ENCODE peak calls at places on chromosomes 11 and 22, in five cellular contexts. One of them, this sample, is unnamed. For H3K27me3, the result is how much of the 10 kb centered on the place peaks cover.

GRCh38 chr11:112962854-112963367 is 1.7 kb downstream of the NCAM1 start:
- DNase-seq in mesenchymal stem cell: peak
- DNase-seq in gastrocnemius medialis: peak
- DNase-seq in left ventricle myocardium inferior: peak
- DNase-seq in CD4-positive, alpha-beta T cell: no peak
- DNase-seq in this sample: no peak

GRCh38 chr22:31556627-31557203 is 60.4 kb downstream of the SFI1 start:
- DNase-seq in CD4-positive, alpha-beta T cell: no peak
- DNase-seq in left ventricle myocardium inferior: no peak
- DNase-seq in mesenchymal stem cell: peak
- DNase-seq in gastrocnemius medialis: no peak
- DNase-seq in this sample: no peak

GRCh38 chr22:19523240-19524169 is 705 bp downstream of the CLDN5 start:
- DNase-seq in mesenchymal stem cell: peak
- DNase-seq in CD4-positive, alpha-beta T cell: no peak
- DNase-seq in left ventricle myocardium inferior: no peak
- DNase-seq in gastrocnemius medialis: no peak
- DNase-seq in this sample: no peak

GRCh38 chr11:75916882-75917281 is 101.9 kb downstream of the UVRAG start:
- DNase-seq in mesenchymal stem cell: no peak
- DNase-seq in CD4-positive, alpha-beta T cell: no peak
- DNase-seq in left ventricle myocardium inferior: no peak
- DNase-seq in gastrocnemius medialis: no peak
- DNase-seq in this sample: no peak

GRCh38 chr11:130806746-130807145 is 109.5 kb downstream of the SNX19 start:
- DNase-seq in mesenchymal stem cell: no peak
- DNase-seq in left ventricle myocardium inferior: no peak
- DNase-seq in CD4-positive, alpha-beta T cell: no peak
- DNase-seq in gastrocnemius medialis: no peak
- DNase-seq in this sample: no peak

GRCh38 chr22:25368271-25368670 is 148.8 kb downstream of the CRYBB2 start:
- DNase-seq in left ventricle myocardium inferior: no peak
- DNase-seq in mesenchymal stem cell: peak
- DNase-seq in CD4-positive, alpha-beta T cell: no peak
- DNase-seq in gastrocnemius medialis: no peak
- DNase-seq in this sample: no peak

GRCh38 chr11:92657226-92657625 is 312.2 kb upstream of the MTNR1B start:
- DNase-seq in left ventricle myocardium inferior: no peak
- DNase-seq in CD4-positive, alpha-beta T cell: no peak
- DNase-seq in mesenchymal stem cell: no peak
- DNase-seq in gastrocnemius medialis: no peak
- DNase-seq in this sample: no peak

GRCh38 chr22:24433868-24434471 is 6.6 kb downstream of the ADORA2A start:
- DNase-seq in left ventricle myocardium inferior: no peak
- DNase-seq in mesenchymal stem cell: peak
- DNase-seq in CD4-positive, alpha-beta T cell: no peak
- DNase-seq in gastrocnemius medialis: peak
- DNase-seq in this sample: no peak

GRCh38 chr11:36492724-36493304 is 17.3 kb downstream of the TRAF6 start:
- DNase-seq in left ventricle myocardium inferior: no peak
- DNase-seq in CD4-positive, alpha-beta T cell: peak
- DNase-seq in mesenchymal stem cell: peak
- DNase-seq in gastrocnemius medialis: no peak
- DNase-seq in this sample: no peak

GRCh38 chr22:42268852-42269406 is 1.5 kb downstream of the TCF20 start:
- DNase-seq in gastrocnemius medialis: no peak
- DNase-seq in mesenchymal stem cell: no peak
- DNase-seq in CD4-positive, alpha-beta T cell: no peak
- DNase-seq in left ventricle myocardium inferior: no peak
- DNase-seq in this sample: no peak

GRCh38 chr11:126387856-126388255 is 32.4 kb downstream of the ST3GAL4 start:
- DNase-seq in CD4-positive, alpha-beta T cell: no peak
- DNase-seq in mesenchymal stem cell: no peak
- DNase-seq in left ventricle myocardium inferior: no peak
- DNase-seq in gastrocnemius medialis: no peak
- DNase-seq in this sample: no peak

GRCh38 chr22:17807571-17808410 is 33.5 kb upstream of the BID start:
- DNase-seq in CD4-positive, alpha-beta T cell: no peak
- DNase-seq in gastrocnemius medialis: peak
- DNase-seq in mesenchymal stem cell: peak
- DNase-seq in left ventricle myocardium inferior: peak
- DNase-seq in this sample: no peak

GRCh38 chr11:2310073-2310785 is 8.4 kb downstream of the TSPAN32 start:
- DNase-seq in mesenchymal stem cell: no peak
- DNase-seq in CD4-positive, alpha-beta T cell: no peak
- DNase-seq in left ventricle myocardium inferior: no peak
- DNase-seq in gastrocnemius medialis: no peak
- DNase-seq in this sample: no peak

GRCh38 chr11:15471028-15471708 is 356.4 kb downstream of the INSC start:
- DNase-seq in mesenchymal stem cell: no peak
- DNase-seq in gastrocnemius medialis: no peak
- DNase-seq in CD4-positive, alpha-beta T cell: no peak
- DNase-seq in left ventricle myocardium inferior: no peak
- DNase-seq in this sample: no peak

GRCh38 chr11:1218788-1219445 is 3.9 kb upstream of the MUC5B start:
- DNase-seq in CD4-positive, alpha-beta T cell: no peak
- DNase-seq in mesenchymal stem cell: no peak
- DNase-seq in gastrocnemius medialis: no peak
- DNase-seq in left ventricle myocardium inferior: no peak
- DNase-seq in this sample: no peak

GRCh38 chr11:72831521-72832300 is 17.5 kb downstream of the ATG16L2 start:
- DNase-seq in CD4-positive, alpha-beta T cell: peak
- DNase-seq in gastrocnemius medialis: peak
- DNase-seq in left ventricle myocardium inferior: peak
- DNase-seq in mesenchymal stem cell: peak
- DNase-seq in this sample: peak

GRCh38 chr11:2565447-2566222 is 120.8 kb downstream of the KCNQ1 start:
- DNase-seq in CD4-positive, alpha-beta T cell: no peak
- DNase-seq in left ventricle myocardium inferior: peak
- DNase-seq in mesenchymal stem cell: no peak
- DNase-seq in gastrocnemius medialis: no peak
- DNase-seq in this sample: no peak

GRCh38 chr11:8488395-8488794 is 105.6 kb downstream of the STK33 start:
- DNase-seq in CD4-positive, alpha-beta T cell: no peak
- DNase-seq in gastrocnemius medialis: no peak
- DNase-seq in left ventricle myocardium inferior: no peak
- DNase-seq in mesenchymal stem cell: no peak
- DNase-seq in this sample: no peak

GRCh38 chr11:1401656-1402221 is 12.0 kb downstream of the BRSK2 start:
- DNase-seq in gastrocnemius medialis: no peak
- DNase-seq in mesenchymal stem cell: peak
- DNase-seq in CD4-positive, alpha-beta T cell: peak
- DNase-seq in left ventricle myocardium inferior: peak
- DNase-seq in this sample: no peak

GRCh38 chr11:58928691-58929090 is 10.6 kb upstream of the GLYATL1 start:
- DNase-seq in CD4-positive, alpha-beta T cell: no peak
- DNase-seq in mesenchymal stem cell: no peak
- DNase-seq in left ventricle myocardium inferior: no peak
- DNase-seq in gastrocnemius medialis: no peak
- DNase-seq in this sample: no peak

GRCh38 chr22:23280356-23281052 is 100.2 kb downstream of the BCR start:
- DNase-seq in left ventricle myocardium inferior: no peak
- DNase-seq in CD4-positive, alpha-beta T cell: no peak
- DNase-seq in mesenchymal stem cell: no peak
- DNase-seq in gastrocnemius medialis: no peak
- DNase-seq in this sample: no peak

GRCh38 chr22:47022075-47022473 is 259.6 kb downstream of the TBC1D22A start:
- DNase-seq in mesenchymal stem cell: no peak
- DNase-seq in CD4-positive, alpha-beta T cell: no peak
- DNase-seq in gastrocnemius medialis: no peak
- DNase-seq in left ventricle myocardium inferior: no peak
- DNase-seq in this sample: peak

GRCh38 chr11:63813563-63814382 is 517 bp downstream of the SPINDOC start:
- DNase-seq in gastrocnemius medialis: no peak
- DNase-seq in mesenchymal stem cell: peak
- DNase-seq in CD4-positive, alpha-beta T cell: peak
- DNase-seq in left ventricle myocardium inferior: peak
- DNase-seq in this sample: peak

GRCh38 chr11:67044496-67044895 is 12.2 kb upstream of the RHOD start:
- DNase-seq in gastrocnemius medialis: no peak
- DNase-seq in left ventricle myocardium inferior: no peak
- DNase-seq in mesenchymal stem cell: no peak
- DNase-seq in CD4-positive, alpha-beta T cell: no peak
- DNase-seq in this sample: no peak

GRCh38 chr22:40541300-40541699 is 95.2 kb downstream of the MRTFA start:
- DNase-seq in CD4-positive, alpha-beta T cell: no peak
- DNase-seq in gastrocnemius medialis: no peak
- DNase-seq in left ventricle myocardium inferior: no peak
- DNase-seq in mesenchymal stem cell: no peak
- DNase-seq in this sample: no peak

GRCh38 chr11:665707-666281 is 28.7 kb downstream of the DRD4 start:
- DNase-seq in gastrocnemius medialis: peak
- DNase-seq in left ventricle myocardium inferior: no peak
- DNase-seq in mesenchymal stem cell: peak
- DNase-seq in CD4-positive, alpha-beta T cell: no peak
- DNase-seq in this sample: no peak

GRCh38 chr11:118928870-118929495 is 3.3 kb upstream of the BCL9L start:
- DNase-seq in left ventricle myocardium inferior: peak
- DNase-seq in CD4-positive, alpha-beta T cell: no peak
- DNase-seq in gastrocnemius medialis: peak
- DNase-seq in mesenchymal stem cell: peak
- DNase-seq in this sample: no peak

GRCh38 chr22:17918840-17919239 is 105.5 kb downstream of the MICAL3 start:
- DNase-seq in mesenchymal stem cell: peak
- DNase-seq in gastrocnemius medialis: no peak
- DNase-seq in left ventricle myocardium inferior: no peak
- DNase-seq in CD4-positive, alpha-beta T cell: no peak
- DNase-seq in this sample: no peak

GRCh38 chr22:45692549-45692948 is 20.9 kb downstream of the ATXN10 start:
- DNase-seq in gastrocnemius medialis: no peak
- DNase-seq in CD4-positive, alpha-beta T cell: no peak
- DNase-seq in left ventricle myocardium inferior: no peak
- DNase-seq in mesenchymal stem cell: peak
- DNase-seq in this sample: no peak

GRCh38 chr11:114147389-114148382 is 88.2 kb downstream of the ZBTB16 start:
- DNase-seq in left ventricle myocardium inferior: no peak
- DNase-seq in mesenchymal stem cell: peak
- DNase-seq in CD4-positive, alpha-beta T cell: no peak
- DNase-seq in gastrocnemius medialis: peak
- DNase-seq in this sample: no peak

GRCh38 chr11:278001-278951 is at the start of gene NLRP6:
- DNase-seq in left ventricle myocardium inferior: no peak
- DNase-seq in CD4-positive, alpha-beta T cell: no peak
- DNase-seq in gastrocnemius medialis: no peak
- DNase-seq in mesenchymal stem cell: no peak
- DNase-seq in this sample: no peak

GRCh38 chr11:69867076-69868002 is 48.1 kb upstream of the FGF3 start:
- DNase-seq in gastrocnemius medialis: no peak
- DNase-seq in CD4-positive, alpha-beta T cell: no peak
- DNase-seq in left ventricle myocardium inferior: no peak
- DNase-seq in mesenchymal stem cell: no peak
- DNase-seq in this sample: no peak
- H3K27me3 ChIP-seq in gastrocnemius medialis: under half
- H3K27me3 ChIP-seq in CD4-positive, alpha-beta T cell: under half
- H3K27me3 ChIP-seq in left ventricle myocardium inferior: half or more
- H3K27me3 ChIP-seq in mesenchymal stem cell: half or more
- H3K27me3 ChIP-seq in this sample: half or more

GRCh38 chr11:120794748-120795147 is 229.2 kb upstream of the TBCEL start:
- DNase-seq in gastrocnemius medialis: no peak
- DNase-seq in mesenchymal stem cell: no peak
- DNase-seq in left ventricle myocardium inferior: no peak
- DNase-seq in CD4-positive, alpha-beta T cell: no peak
- DNase-seq in this sample: no peak

GRCh38 chr11:120793150-120793549 is 230.8 kb upstream of the TBCEL start:
- DNase-seq in gastrocnemius medialis: no peak
- DNase-seq in mesenchymal stem cell: no peak
- DNase-seq in left ventricle myocardium inferior: no peak
- DNase-seq in CD4-positive, alpha-beta T cell: no peak
- DNase-seq in this sample: no peak

GRCh38 chr11:120789391-120789790 is 234.5 kb upstream of the TBCEL start:
- DNase-seq in gastrocnemius medialis: no peak
- DNase-seq in mesenchymal stem cell: no peak
- DNase-seq in left ventricle myocardium inferior: no peak
- DNase-seq in CD4-positive, alpha-beta T cell: no peak
- DNase-seq in this sample: peak

GRCh38 chr11:120793806-120794479 is 230.0 kb upstream of the TBCEL start:
- DNase-seq in CD4-positive, alpha-beta T cell: no peak
- DNase-seq in gastrocnemius medialis: no peak
- DNase-seq in left ventricle myocardium inferior: no peak
- DNase-seq in mesenchymal stem cell: no peak
- DNase-seq in this sample: no peak

GRCh38 chr11:120792306-120792705 is 231.6 kb upstream of the TBCEL start:
- DNase-seq in gastrocnemius medialis: no peak
- DNase-seq in mesenchymal stem cell: no peak
- DNase-seq in CD4-positive, alpha-beta T cell: no peak
- DNase-seq in left ventricle myocardium inferior: no peak
- DNase-seq in this sample: peak
- H3K27me3 ChIP-seq in gastrocnemius medialis: under half
- H3K27me3 ChIP-seq in mesenchymal stem cell: half or more
- H3K27me3 ChIP-seq in CD4-positive, alpha-beta T cell: under half
- H3K27me3 ChIP-seq in left ventricle myocardium inferior: half or more
- H3K27me3 ChIP-seq in this sample: under half

DNA sequence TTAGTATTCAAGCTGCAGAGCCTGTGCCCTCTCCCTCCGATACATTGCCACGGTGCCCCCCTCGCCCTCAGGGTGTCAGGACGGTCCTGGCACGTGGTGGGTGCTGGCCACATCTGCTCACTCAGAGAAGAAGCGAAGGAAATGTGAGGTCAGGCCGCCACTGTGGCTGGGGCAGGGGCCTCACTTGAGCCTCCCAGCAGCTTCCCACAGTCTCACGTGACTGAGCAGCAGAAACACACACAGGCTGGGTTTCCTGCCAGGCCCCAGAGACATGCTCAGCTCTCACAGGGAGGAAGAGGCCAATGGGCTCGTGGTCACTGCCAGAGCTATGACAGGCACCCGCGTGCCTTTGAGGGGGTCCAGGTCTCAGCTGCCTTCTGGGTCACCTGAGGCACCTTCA is 37.9 kb upstream of the PRR5 start:
- DNase-seq in left ventricle myocardium inferior: peak
- DNase-seq in mesenchymal stem cell: peak
- DNase-seq in CD4-positive, alpha-beta T cell: peak
- DNase-seq in gastrocnemius medialis: peak
- DNase-seq in this sample: peak
- H3K27me3 ChIP-seq in left ventricle myocardium inferior: under half
- H3K27me3 ChIP-seq in mesenchymal stem cell: under half
- H3K27me3 ChIP-seq in CD4-positive, alpha-beta T cell: under half
- H3K27me3 ChIP-seq in gastrocnemius medialis: under half
- H3K27me3 ChIP-seq in this sample: under half

DNA sequence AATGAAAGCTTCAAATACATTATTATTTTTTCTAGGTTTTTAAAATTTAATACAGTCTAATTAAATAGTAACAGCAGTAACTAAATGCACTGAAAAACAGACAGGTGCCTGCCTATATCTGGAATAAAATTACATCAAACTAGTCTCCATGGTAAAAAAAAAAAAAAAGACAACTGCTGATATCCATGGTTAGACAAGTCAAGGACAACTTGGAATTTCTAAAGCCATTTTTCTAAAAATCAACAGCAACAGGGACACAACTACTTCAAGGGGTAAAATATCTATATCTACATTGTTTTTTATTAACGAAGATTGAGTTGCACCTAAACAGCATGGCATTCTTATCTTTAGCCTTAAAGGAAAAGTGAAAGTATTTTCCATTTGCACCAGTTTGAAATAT is 74.7 kb upstream of the VPREB1 start:
- DNase-seq in CD4-positive, alpha-beta T cell: no peak
- DNase-seq in gastrocnemius medialis: no peak
- DNase-seq in left ventricle myocardium inferior: no peak
- DNase-seq in mesenchymal stem cell: no peak
- DNase-seq in this sample: no peak
- H3K27me3 ChIP-seq in CD4-positive, alpha-beta T cell: under half
- H3K27me3 ChIP-seq in gastrocnemius medialis: under half
- H3K27me3 ChIP-seq in left ventricle myocardium inferior: half or more
- H3K27me3 ChIP-seq in mesenchymal stem cell: half or more
- H3K27me3 ChIP-seq in this sample: under half

This sample was measured in tibial artery.